ENCODE peak calls at places on chromosome 6, in eight cellular contexts. T is H1, R is prostate gland, X is HepG2, Q is stomach, E is Panc1, K is sigmoid colon, G is HCT116. W is an unnamed sample.

GRCh38 chr6:114739656-114740055 is 396.8 kb upstream of the HS3ST5 start:
- DNase-seq in T (no peak), R (no peak), X (no peak), Q (no peak), E (no peak), K (no peak), G (no peak), W (no peak)

GRCh38 chr6:91606148-91606901 is 1019.5 kb upstream of the MAP3K7 start:
- DNase-seq in T (no peak), R (no peak), X (no peak), Q (no peak), E (no peak), K (no peak), G (no peak), W (no peak)

GRCh38 chr6:112205521-112206458 is 48.6 kb downstream of the LAMA4 start:
- DNase-seq in T (peak), R (no peak), X (no peak), Q (no peak), E (no peak), K (no peak), G (no peak), W (no peak)

GRCh38 chr6:158654960-158655485 is 5.2 kb downstream of the SYTL3 start:
- DNase-seq in T (no peak), R (no peak), X (no peak), Q (no peak), E (no peak), K (no peak), G (no peak), W (no peak)

GRCh38 chr6:168127384-168127868 is 48.4 kb upstream of the FRMD1 start:
- DNase-seq in T (no peak), R (no peak), X (no peak), Q (no peak), E (no peak), K (peak), G (no peak), W (no peak)

GRCh38 chr6:128121610-128122009 is 220.8 kb upstream of the THEMIS start:
- DNase-seq in T (no peak), R (no peak), X (no peak), Q (no peak), E (no peak), K (no peak), G (no peak), W (no peak)

GRCh38 chr6:128443553-128443952 is 76.8 kb downstream of the PTPRK start:
- DNase-seq in T (no peak), R (no peak), X (no peak), Q (peak), E (no peak), K (no peak), G (no peak), W (no peak)

GRCh38 chr6:42970859-42971612 is 7.9 kb downstream of the PEX6 start:
- DNase-seq in T (no peak), R (no peak), X (peak), Q (no peak), E (no peak), K (no peak), G (no peak), W (no peak)

GRCh38 chr6:31686483-31686882 is 5.6 kb upstream of the LY6G5C start:
- DNase-seq in T (no peak), R (no peak), X (no peak), Q (no peak), E (no peak), K (no peak), G (no peak), W (no peak)

GRCh38 chr6:165439928-165440554 is 130.6 kb upstream of the C6orf118 start:
- DNase-seq in T (no peak), R (no peak), X (peak), Q (no peak), E (peak), K (no peak), G (peak), W (no peak)

GRCh38 chr6:11189865-11190624 is 42.4 kb downstream of the NEDD9 start:
- DNase-seq in T (no peak), R (no peak), X (no peak), Q (no peak), E (no peak), K (no peak), G (no peak), W (no peak)

GRCh38 chr6:11188161-11188915 is 44.1 kb downstream of the NEDD9 start:
- DNase-seq in T (no peak), R (peak), X (peak), Q (no peak), E (no peak), K (no peak), G (no peak), W (no peak)

GRCh38 chr6:11193434-11193833 is 39.0 kb downstream of the NEDD9 start:
- DNase-seq in T (no peak), R (no peak), X (no peak), Q (no peak), E (no peak), K (no peak), G (no peak), W (no peak)

GRCh38 chr6:11192167-11192566 is 40.3 kb downstream of the NEDD9 start:
- DNase-seq in T (no peak), R (no peak), X (no peak), Q (no peak), E (no peak), K (no peak), G (no peak), W (no peak)

GRCh38 chr6:11190625-11191245 is 41.7 kb downstream of the NEDD9 start:
- DNase-seq in T (no peak), R (no peak), X (no peak), Q (no peak), E (no peak), K (no peak), G (no peak), W (no peak)
- TF ChIP-seq POLR2AphosphoS5 in T (no peak), R (no peak), X (peak), Q (no peak), E (no peak), K (no peak), G (no peak), W (no peak)

GRCh38 chr6:28545955-28546354 is 20.3 kb downstream of the GPX5 start:
- DNase-seq in T (no peak), R (no peak), X (no peak), Q (no peak), E (no peak), K (no peak), G (no peak), W (no peak)

GRCh38 chr6:28542440-28543293 is 17.0 kb downstream of the GPX5 start:
- DNase-seq in T (peak), R (peak), X (peak), Q (no peak), E (peak), K (no peak), G (peak), W (peak)

GRCh38 chr6:28544211-28544610 is 18.5 kb downstream of the GPX5 start:
- DNase-seq in T (no peak), R (no peak), X (no peak), Q (no peak), E (no peak), K (no peak), G (no peak), W (no peak)

GRCh38 chr6:28541996-28542395 is 16.3 kb downstream of the GPX5 start:
- DNase-seq in T (no peak), R (no peak), X (no peak), Q (no peak), E (no peak), K (no peak), G (no peak), W (no peak)

GRCh38 chr6:28543671-28544131 is 18.0 kb downstream of the GPX5 start:
- DNase-seq in T (no peak), R (no peak), X (no peak), Q (no peak), E (no peak), K (no peak), G (no peak), W (no peak)
- TF ChIP-seq CTCF in T (no peak), R (no peak), X (no peak), Q (no peak), E (no peak), K (no peak), G (no peak), W (no peak)

GRCh38 chr6:18215436-18215835 is 48.9 kb downstream of the DEK start:
- DNase-seq in T (no peak), R (no peak), X (no peak), Q (no peak), E (no peak), K (no peak), G (no peak), W (no peak)
- H3K27ac ChIP-seq in T (no peak), R (no peak), X (no peak), Q (peak), E (no peak), K (no peak), G (no peak), W (no peak)

DNA sequence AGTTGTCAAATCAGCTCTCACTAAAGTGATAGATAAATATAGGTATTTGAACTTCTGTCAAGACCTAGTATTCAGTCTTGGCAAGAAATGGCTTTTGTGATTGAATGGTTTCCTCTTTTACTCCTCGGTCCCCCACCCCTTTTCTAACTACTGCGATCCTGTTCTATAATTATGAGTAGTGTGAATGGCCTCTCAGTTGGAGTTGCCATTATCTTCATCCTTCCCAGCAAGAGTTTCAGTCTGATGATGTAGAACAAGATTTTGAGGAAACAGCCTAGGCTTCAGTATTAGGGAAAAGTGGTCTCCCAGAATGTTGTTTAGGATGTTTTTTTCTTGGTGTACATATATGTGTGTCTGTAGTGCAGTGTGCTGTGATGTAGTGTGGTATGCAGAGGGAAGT is 179.9 kb upstream of the MMS22L start:
- DNase-seq in T (no peak), R (no peak), X (no peak), Q (no peak), E (no peak), K (no peak), G (no peak), W (no peak)
- TF ChIP-seq POLR2AphosphoS5 in T (no peak), R (no peak), X (no peak), Q (no peak), E (no peak), K (no peak), G (no peak), W (no peak)

GRCh38 chr6:55621993-55622392 is 43.0 kb upstream of the HMGCLL1 start:
- DNase-seq in T (no peak), R (no peak), X (no peak), Q (no peak), E (no peak), K (no peak), G (no peak), W (no peak)

GRCh38 chr6:55621244-55621643 is 42.3 kb upstream of the HMGCLL1 start:
- DNase-seq in T (no peak), R (no peak), X (no peak), Q (no peak), E (no peak), K (no peak), G (no peak), W (no peak)

GRCh38 chr6:55617272-55617671 is 38.3 kb upstream of the HMGCLL1 start:
- DNase-seq in T (no peak), R (no peak), X (peak), Q (no peak), E (peak), K (no peak), G (peak), W (no peak)
- TF ChIP-seq CTCF in T (peak), R (no peak), X (peak), Q (no peak), E (peak), K (no peak), G (peak), W (no peak)